ENCODE peak calls at places on chromosomes 16 and 17, in five cellular contexts. G, J, Q, O and X are unnamed samples.

GRCh38 chr16:49800876-49801275 is 55.0 kb downstream of the ZNF423 start:
- DNase-seq in G (no peak), J (no peak), Q (no peak), O (no peak), X (no peak)

GRCh38 chr16:11088432-11088794 is 144.0 kb downstream of the CLEC16A start:
- DNase-seq in G (no peak), J (no peak), Q (no peak), O (no peak), X (no peak)

GRCh38 chr17:73318861-73319260 is 7.1 kb upstream of the CDC42EP4 start:
- DNase-seq in G (no peak), J (no peak), Q (no peak), O (no peak), X (no peak)

GRCh38 chr16:24834459-24835335 is 11.1 kb upstream of the SLC5A11 start:
- DNase-seq in G (peak), J (no peak), Q (peak), O (no peak), X (no peak)

GRCh38 chr17:79065105-79065670 is 9.4 kb upstream of the ENGASE start:
- DNase-seq in G (peak), J (peak), Q (no peak), O (peak), X (no peak)

GRCh38 chr17:64679710-64680216 is 17.7 kb upstream of the SMURF2 start:
- DNase-seq in G (peak), J (peak), Q (no peak), O (no peak), X (peak)

GRCh38 chr17:7932483-7932891 is 481 bp downstream of the CNTROB start:
- DNase-seq in G (peak), J (no peak), Q (peak), O (no peak), X (no peak)

GRCh38 chr16:1509307-1510221 is 16.4 kb downstream of the TELO2 start:
- DNase-seq in G (no peak), J (no peak), Q (no peak), O (no peak), X (no peak)

GRCh38 chr17:13415877-13416416 is 185.8 kb downstream of the HS3ST3A1 start:
- DNase-seq in G (no peak), J (no peak), Q (no peak), O (no peak), X (no peak)

GRCh38 chr16:30697264-30698138 is 1.5 kb upstream of the SRCAP start:
- DNase-seq in G (peak), J (no peak), Q (peak), O (no peak), X (no peak)

GRCh38 chr16:66677179-66677578 is 19.4 kb downstream of the CMTM4 start:
- DNase-seq in G (no peak), J (no peak), Q (no peak), O (no peak), X (no peak)

GRCh38 chr16:27367463-27368357 is 34.3 kb upstream of the IL21R start:
- DNase-seq in G (peak), J (peak), Q (peak), O (peak), X (no peak)

GRCh38 chr17:42288078-42288984 is at the start of gene STAT5A:
- DNase-seq in G (peak), J (peak), Q (peak), O (peak), X (peak)

GRCh38 chr16:87896924-87897562 is 27.7 kb upstream of the SLC7A5 start:
- DNase-seq in G (no peak), J (no peak), Q (no peak), O (no peak), X (no peak)

GRCh38 chr16:73068546-73069401 is 20.8 kb upstream of the ZFHX3 start:
- DNase-seq in G (peak), J (peak), Q (no peak), O (no peak), X (peak)

GRCh38 chr16:56606071-56606687 is 2.2 kb upstream of the MT2A start:
- DNase-seq in G (peak), J (peak), Q (no peak), O (no peak), X (no peak)

GRCh38 chr17:27552467-27552779 is 78.6 kb upstream of the LGALS9 start:
- DNase-seq in G (peak), J (no peak), Q (no peak), O (peak), X (no peak)

GRCh38 chr16:19687279-19687678 is 30.7 kb downstream of the KNOP1 start:
- DNase-seq in G (no peak), J (peak), Q (no peak), O (no peak), X (no peak)

GRCh38 chr17:47692895-47693666 is 880 bp upstream of the TBKBP1 start:
- DNase-seq in G (no peak), J (no peak), Q (peak), O (no peak), X (no peak)

GRCh38 chr17:83065660-83066542 is 13.5 kb upstream of the METRNL start:
- DNase-seq in G (no peak), J (peak), Q (no peak), O (no peak), X (no peak)

GRCh38 chr17:76883744-76884525 is 15.7 kb downstream of the MGAT5B start:
- DNase-seq in G (no peak), J (no peak), Q (no peak), O (no peak), X (no peak)

GRCh38 chr16:2584742-2585650 is 47.2 kb downstream of the PDPK1 start:
- DNase-seq in G (no peak), J (peak), Q (no peak), O (no peak), X (peak)

GRCh38 chr17:12995106-12995895 is 22.5 kb downstream of the ELAC2 start:
- DNase-seq in G (no peak), J (peak), Q (no peak), O (no peak), X (no peak)

GRCh38 chr16:79777679-79778078 is 177.1 kb upstream of the MAF start:
- DNase-seq in G (no peak), J (no peak), Q (no peak), O (no peak), X (no peak)

GRCh38 chr17:42553866-42554249 is 1.1 kb downstream of the HSD17B1 start:
- DNase-seq in G (no peak), J (no peak), Q (no peak), O (no peak), X (no peak)

GRCh38 chr17:66548158-66548557 is 245.7 kb downstream of the PRKCA start:
- DNase-seq in G (peak), J (no peak), Q (no peak), O (no peak), X (no peak)

GRCh38 chr17:82148011-82148410 is 50.0 kb upstream of the FASN start:
- DNase-seq in G (no peak), J (no peak), Q (no peak), O (no peak), X (no peak)

GRCh38 chr16:9183682-9184353 is 92.4 kb downstream of the HAPSTR1 start:
- DNase-seq in G (no peak), J (no peak), Q (no peak), O (no peak), X (no peak)

GRCh38 chr17:61345825-61346628 is 53.6 kb upstream of the TBX2 start:
- DNase-seq in G (no peak), J (no peak), Q (no peak), O (no peak), X (no peak)

GRCh38 chr16:65604771-65605170 is 482.9 kb upstream of the CDH11 start:
- DNase-seq in G (no peak), J (no peak), Q (no peak), O (no peak), X (no peak)